ENCODE peak calls at places on chromosome 21, in six cellular contexts. T is body of pancreas, B is right atrium auricular region, E is AG10803, U is astrocyte, G is dorsolateral prefrontal cortex. D is an unnamed sample.

GRCh38 chr21:14616303-14617039 is 70.4 kb upstream of the SAMSN1 start:
- DNase-seq in T (no peak), B (no peak), E (no peak), U (no peak), G (no peak), D (peak; percentile 13)

GRCh38 chr21:32329331-32329730 is 30.7 kb downstream of the MRAP start:
- DNase-seq in T (no peak), B (no peak), E (peak; percentile 88), U (peak; percentile 90), G (no peak), D (peak; percentile 75)

GRCh38 chr21:17495680-17496079 is 17.2 kb upstream of the CXADR start:
- DNase-seq in T (no peak), B (no peak), E (peak; percentile 12), U (peak; percentile 92), G (no peak), D (peak; percentile 32)

GRCh38 chr21:45620201-45620600 is 23.3 kb upstream of the PCBP3 start:
- DNase-seq in T (no peak), B (no peak), E (no peak), U (no peak), G (peak; percentile 4), D (no peak)

GRCh38 chr21:37593740-37594471 is 227.3 kb downstream of the DYRK1A start:
- DNase-seq in T (no peak), B (no peak), E (no peak), U (no peak), G (no peak), D (no peak)

GRCh38 chr21:14244911-14245310 is 29.0 kb downstream of the RBM11 start:
- DNase-seq in T (no peak), B (no peak), E (no peak), U (no peak), G (no peak), D (no peak)

GRCh38 chr21:46397211-46397905 is 61.3 kb upstream of the DIP2A start:
- DNase-seq in T (no peak), B (no peak), E (no peak), U (no peak), G (no peak), D (no peak)

GRCh38 chr21:44914176-44914874 is 6.4 kb downstream of the ITGB2 start:
- DNase-seq in T (peak; percentile 45), B (no peak), E (no peak), U (no peak), G (no peak), D (no peak)

GRCh38 chr21:31733521-31734149 is 1.7 kb upstream of the SCAF4 start:
- DNase-seq in T (no peak), B (no peak), E (peak; percentile 21), U (no peak), G (no peak), D (peak; percentile 30)

DNA sequence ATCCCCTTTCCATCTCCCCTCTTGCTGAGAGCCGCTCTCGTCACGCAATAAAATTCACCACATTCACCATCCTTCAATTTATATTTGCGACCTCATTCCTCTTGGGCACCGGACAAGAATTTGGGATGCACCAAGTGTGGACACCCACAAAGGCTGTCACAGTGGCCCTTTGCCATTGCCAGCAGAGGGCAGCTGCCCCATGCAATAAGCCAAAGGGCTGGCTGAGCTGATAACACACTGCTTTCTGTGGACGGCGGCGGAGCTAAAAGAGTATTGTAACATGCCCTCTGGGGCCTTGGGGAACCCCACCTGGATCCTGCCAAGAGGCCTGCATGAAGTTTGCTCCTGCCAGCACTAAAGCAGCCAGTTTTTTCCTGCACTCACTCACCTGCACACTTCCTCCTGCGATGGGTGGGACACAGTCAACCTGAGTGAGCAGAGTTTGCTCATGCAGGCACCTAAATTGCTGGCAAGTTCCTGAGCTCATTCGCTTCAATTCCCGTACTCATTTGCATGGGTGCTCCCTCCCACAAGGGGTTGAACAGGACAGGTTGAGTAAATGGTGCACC is 792.3 kb upstream of the ADAMTS5 start:
- DNase-seq in T (peak; percentile 53), B (no peak), E (peak; percentile 8), U (no peak), G (peak; percentile 37), D (no peak)
- TF ChIP-seq CTCF in T (peak; percentile 31), B (peak; percentile 48), E (peak; percentile 45), U (no peak), G (peak; percentile 34), D (peak; percentile 33)

GRCh38 chr21:41926807-41927171 is 27.0 kb downstream of the C2CD2 start:
- DNase-seq in T (no peak), B (no peak), E (no peak), U (no peak), G (no peak), D (no peak)

GRCh38 chr21:41924355-41924754 is 29.5 kb downstream of the C2CD2 start:
- DNase-seq in T (no peak), B (no peak), E (peak; percentile 33), U (peak; percentile 53), G (no peak), D (peak; percentile 70)

GRCh38 chr21:41923641-41924342 is 30.0 kb downstream of the C2CD2 start:
- DNase-seq in T (no peak), B (no peak), E (peak; percentile 56), U (peak; percentile 71), G (no peak), D (peak; percentile 88)

GRCh38 chr21:41927727-41928409 is 25.9 kb downstream of the C2CD2 start:
- DNase-seq in T (peak; percentile 33), B (no peak), E (no peak), U (no peak), G (no peak), D (no peak)

GRCh38 chr21:41926068-41926806 is 27.6 kb downstream of the C2CD2 start:
- DNase-seq in T (peak; percentile 69), B (no peak), E (peak; percentile 54), U (peak; percentile 55), G (no peak), D (peak; percentile 55)
- H3K4me3 ChIP-seq in T (no peak overlapping the region), B (peak overlapping the region; percentile 47), E (peak overlapping the region; percentile 55), U (peak overlapping the region; percentile 63), G (peak overlapping the region; percentile 61), D (no peak overlapping the region)

DNA sequence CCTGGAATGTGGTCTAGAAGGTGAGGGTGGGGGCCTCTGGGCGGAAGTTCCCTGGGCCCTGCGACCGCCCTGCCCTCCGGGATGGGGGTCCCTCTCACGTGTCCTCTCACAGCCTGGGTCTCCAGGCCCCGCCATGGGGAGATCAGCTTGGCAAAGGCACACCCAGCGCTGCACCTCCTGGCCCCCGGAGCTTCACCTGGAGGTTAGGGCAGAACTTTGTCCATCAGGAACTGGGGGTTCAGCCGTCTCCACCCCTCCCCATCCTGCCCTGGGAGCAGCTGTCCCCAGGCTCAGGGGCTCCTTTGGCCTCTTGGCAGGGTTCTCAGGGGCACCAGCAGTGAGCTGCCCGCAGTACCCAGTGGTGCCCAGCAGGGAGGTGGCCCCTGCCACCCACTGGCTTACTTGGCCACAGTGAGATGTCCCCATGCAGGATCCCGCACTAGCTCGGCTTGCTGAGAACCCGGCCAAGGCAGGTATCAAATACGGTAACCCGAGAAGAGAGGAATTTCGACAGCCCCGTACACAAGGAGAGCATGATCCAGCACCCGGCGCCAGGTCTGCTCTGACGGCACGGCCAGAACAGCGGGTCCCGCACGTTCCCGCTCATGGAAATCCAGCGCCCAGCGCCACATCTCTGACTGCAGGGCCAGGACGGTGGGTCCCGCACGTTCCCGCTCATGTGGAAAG is 36.7 kb downstream of the RRP1 start:
- DNase-seq in T (no peak), B (no peak), E (no peak), U (no peak), G (no peak), D (no peak)
- TF ChIP-seq CTCF in T (no peak), B (peak; percentile 35), E (no peak), U (no peak), G (no peak), D (no peak)

GRCh38 chr21:36522174-36522810 is 42.4 kb upstream of the CLDN14 start:
- DNase-seq in T (no peak), B (no peak), E (no peak), U (no peak), G (no peak), D (no peak)
- H3K4me3 ChIP-seq in T (no peak overlapping the region), B (no peak overlapping the region), E (no peak overlapping the region), U (no peak overlapping the region), G (no peak overlapping the region), D (no peak overlapping the region)